ENCODE peak calls at places on chromosomes 3 and 15, in five cellular contexts. R is mammary epithelial cell; U is psoas muscle; J is CD4-positive, alpha-beta memory T cell; N is CD8-positive, alpha-beta T cell. H is an unnamed sample. For H3K4me1, the result is how much of the 10 kb centered on the place peaks cover.

GRCh38 chr3:30313840-30314239 is 292.6 kb upstream of the TGFBR2 start:
- DNase-seq in U (no peak), R (no peak), N (no peak), J (no peak), H (no peak)

GRCh38 chr15:91508633-91509032 is 344.9 kb upstream of the SLCO3A1 start:
- DNase-seq in J (no peak), N (no peak), U (no peak), R (peak), H (no peak)

GRCh38 chr3:53243165-53243564 is 12.7 kb downstream of the TKT start:
- DNase-seq in U (no peak), R (no peak), J (no peak), N (no peak), H (peak)

GRCh38 chr15:68424754-68425390 is 7.1 kb downstream of the ITGA11 start:
- DNase-seq in N (no peak), J (no peak), U (no peak), R (no peak), H (no peak)

GRCh38 chr15:62275818-62276217 is 110.7 kb upstream of the C2CD4B start:
- DNase-seq in U (no peak), N (no peak), R (no peak), J (no peak), H (no peak)

GRCh38 chr15:73696641-73697001 is 12.4 kb downstream of the CD276 start:
- DNase-seq in N (no peak), U (no peak), J (no peak), R (no peak), H (no peak)

GRCh38 chr3:179450901-179451334 is 352 bp downstream of the GNB4 start:
- DNase-seq in J (no peak), R (peak), U (peak), N (peak), H (peak)

GRCh38 chr3:194671900-194672808 is at the start of gene LSG1:
- DNase-seq in N (peak), R (peak), U (peak), J (peak), H (peak)

GRCh38 chr3:13012228-13012691 is 61.0 kb downstream of the IQSEC1 start:
- DNase-seq in U (peak), J (peak), R (no peak), N (peak), H (peak)

GRCh38 chr3:48406443-48407431 is 23.1 kb downstream of the PLXNB1 start:
- DNase-seq in N (peak), J (no peak), R (no peak), U (no peak), H (peak)

GRCh38 chr3:72547183-72547582 is 301.1 kb downstream of the SHQ1 start:
- DNase-seq in J (no peak), U (no peak), N (no peak), R (no peak), H (peak)

GRCh38 chr15:43932907-43933306 is 106.1 kb downstream of the WDR76 start:
- DNase-seq in R (no peak), U (no peak), N (no peak), J (no peak), H (no peak)

GRCh38 chr3:183551930-183552329 is 3.6 kb downstream of the KLHL6 start:
- DNase-seq in N (peak), U (no peak), R (no peak), J (no peak), H (no peak)

GRCh38 chr15:70492240-70493177 is 270.8 kb downstream of the UACA start:
- DNase-seq in U (peak), R (peak), N (peak), J (peak), H (peak)

GRCh38 chr3:196274585-196274984 is 12.9 kb downstream of the PCYT1A start:
- DNase-seq in R (peak), U (no peak), N (peak), J (peak), H (peak)

GRCh38 chr3:48084929-48085328 is 68.7 kb upstream of the MAP4 start:
- DNase-seq in R (no peak), N (no peak), U (no peak), J (no peak), H (no peak)

GRCh38 chr15:56019060-56019793 is 25.8 kb upstream of the NEDD4 start:
- DNase-seq in R (no peak), U (no peak), N (no peak), J (no peak), H (no peak)

GRCh38 chr15:22224241-22224671 is 143.9 kb downstream of the OR4M2 start:
- DNase-seq in R (no peak), U (no peak), N (no peak), J (no peak), H (no peak)

GRCh38 chr3:183959214-183959613 is 58.5 kb downstream of the ABCC5 start:
- DNase-seq in J (no peak), N (no peak), R (peak), U (no peak), H (no peak)

GRCh38 chr3:120693439-120694172 is 11.6 kb upstream of the HGD start:
- DNase-seq in R (peak), J (no peak), N (no peak), U (no peak), H (peak)

GRCh38 chr3:33579181-33579510 is 138.9 kb downstream of the CLASP2 start:
- DNase-seq in R (no peak), J (no peak), U (no peak), N (no peak), H (no peak)

GRCh38 chr3:62686486-62686885 is 188.7 kb downstream of the CADPS start:
- DNase-seq in U (no peak), R (peak), N (no peak), J (no peak), H (no peak)

GRCh38 chr3:185423178-185423577 is 60.2 kb downstream of the MAP3K13 start:
- DNase-seq in N (no peak), U (peak), J (no peak), R (peak), H (peak)

GRCh38 chr3:64392001-64392400 is 166.7 kb upstream of the PRICKLE2 start:
- DNase-seq in J (no peak), R (no peak), N (no peak), U (no peak), H (no peak)

GRCh38 chr3:56762718-56763117 is 39.0 kb downstream of the ARHGEF3 start:
- DNase-seq in J (no peak), N (no peak), U (no peak), R (no peak), H (no peak)

GRCh38 chr3:71010731-71011455 is 572.6 kb downstream of the FOXP1 start:
- DNase-seq in U (no peak), J (peak), R (peak), N (peak), H (no peak)

GRCh38 chr3:105032541-105032940 is 334.2 kb upstream of the ALCAM start:
- DNase-seq in N (no peak), J (no peak), R (no peak), U (no peak), H (no peak)

GRCh38 chr15:71154607-71155200 is 39.4 kb downstream of the THSD4 start:
- DNase-seq in N (no peak), U (no peak), R (no peak), J (no peak), H (no peak)

GRCh38 chr3:148075829-148076716 is 621.6 kb upstream of the AGTR1 start:
- DNase-seq in J (no peak), R (peak), U (no peak), N (no peak), H (peak)

GRCh38 chr15:67641453-67641852 is 99.0 kb downstream of the MAP2K5 start:
- DNase-seq in J (no peak), U (no peak), N (no peak), R (no peak), H (no peak)

GRCh38 chr3:9649791-9650521 is 651 bp downstream of the MTMR14 start:
- DNase-seq in J (no peak), U (no peak), N (no peak), R (no peak), H (no peak)

GRCh38 chr15:101151286-101151685 is 100.6 kb downstream of the CHSY1 start:
- DNase-seq in J (no peak), U (no peak), N (no peak), R (no peak), H (no peak)

GRCh38 chr3:72892870-72893269 is 5.0 kb downstream of the GXYLT2 start:
- DNase-seq in N (no peak), J (no peak), U (no peak), R (no peak), H (no peak)

GRCh38 chr15:29616512-29616911 is 205.8 kb downstream of the TJP1 start:
- DNase-seq in R (no peak), N (no peak), J (no peak), U (no peak), H (no peak)

GRCh38 chr15:94576889-94577533 is 345.6 kb downstream of the MCTP2 start:
- DNase-seq in J (peak), R (peak), U (no peak), N (peak), H (no peak)

GRCh38 chr3:155049959-155050358 is 30.2 kb upstream of the MME start:
- DNase-seq in J (no peak), R (no peak), U (no peak), N (no peak), H (no peak)
- H3K4me1 ChIP-seq in J (under half), R (under half), U (under half), N (under half), H (under half)

DNA sequence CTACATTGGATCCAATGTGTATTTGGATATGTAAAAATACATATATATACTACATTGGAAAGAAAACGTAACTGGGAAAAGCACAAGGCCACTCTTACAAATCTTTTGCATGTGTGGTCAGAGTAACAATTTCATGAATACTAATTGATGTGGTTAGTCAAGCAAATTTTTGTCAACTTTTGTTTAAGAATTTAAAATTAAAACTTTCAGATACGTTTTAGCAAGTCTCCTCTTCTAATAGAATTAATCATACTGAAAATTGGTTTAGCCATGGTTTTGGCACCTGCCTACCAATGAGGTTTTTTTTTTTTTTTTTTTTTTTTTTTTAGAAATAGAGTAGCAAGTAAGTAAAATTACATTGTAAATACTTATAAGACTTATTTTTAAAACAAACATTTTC is 153.0 kb upstream of the CGNL1 start:
- DNase-seq in R (no peak), N (no peak), U (no peak), J (no peak), H (no peak)
- H3K4me1 ChIP-seq in R (under half), N (under half), U (under half), J (under half), H (under half)

GRCh38 chr3:50237754-50238548 is 1.9 kb downstream of the GNAI2 start:
- DNase-seq in U (peak), N (peak), R (peak), J (peak), H (peak)
- H3K4me1 ChIP-seq in U (under half), N (half or more), R (under half), J (half or more), H (half or more)

GRCh38 chr15:25436707-25437106 is 2.1 kb downstream of the UBE3A start:
- DNase-seq in U (no peak), N (no peak), R (no peak), J (no peak), H (no peak)
- H3K4me1 ChIP-seq in U (half or more), N (under half), R (under half), J (half or more), H (under half)

GRCh38 chr3:136919799-136920580 is 37.8 kb upstream of the IL20RB start:
- DNase-seq in N (no peak), R (no peak), U (no peak), J (peak), H (no peak)
- H3K4me1 ChIP-seq in N (half or more), R (under half), U (under half), J (half or more), H (under half)

GRCh38 chr3:66475386-66476020 is 25.3 kb downstream of the LRIG1 start:
- DNase-seq in J (no peak), R (no peak), U (no peak), N (no peak), H (no peak)
- H3K4me1 ChIP-seq in J (half or more), R (under half), U (half or more), N (under half), H (under half)

GRCh38 chr15:98717942-98718341 is 69.6 kb downstream of the IGF1R start:
- DNase-seq in J (no peak), U (no peak), R (no peak), N (no peak), H (no peak)
- H3K4me1 ChIP-seq in J (under half), U (half or more), R (under half), N (half or more), H (under half)

H was measured in adrenal gland.